ENCODE peak calls at places on chromosomes 1 and 21, in nine cellular contexts. G is HepG2; M is neural progenitor cell; H is A549; X is CD8-positive, alpha-beta T cell; F is effector memory CD4-positive, alpha-beta T cell; U is pancreas; P is cardiac muscle cell; T is body of pancreas. B is an unnamed sample.

GRCh38 chr1:21865943-21866628 is 54.0 kb downstream of the LDLRAD2 start:
- DNase-seq in G (peak; percentile 48), M (peak; percentile 28), H (no peak), X (no peak), F (no peak), U (no peak), P (no peak), T (no peak), B (no peak)

GRCh38 chr1:118984086-118984989 is 3.8 kb downstream of the TBX15 start:
- DNase-seq in G (no peak), M (peak; percentile 77), H (no peak), X (no peak), F (no peak), U (peak; percentile 26), P (peak; percentile 34), T (no peak), B (no peak)

GRCh38 chr1:54850082-54850730 is 36.8 kb downstream of the DHCR24 start:
- DNase-seq in G (no peak), M (no peak), H (no peak), X (no peak), F (no peak), U (no peak), P (no peak), T (no peak), B (no peak)

GRCh38 chr1:240946926-240947325 is 335.0 kb upstream of the GREM2 start:
- DNase-seq in G (peak; percentile 16), M (peak; percentile 56), H (peak; percentile 46), X (no peak), F (no peak), U (no peak), P (peak; percentile 30), T (no peak), B (no peak)

GRCh38 chr1:70286453-70286852 is 65.3 kb downstream of the SRSF11 start:
- DNase-seq in G (no peak), M (no peak), H (no peak), X (no peak), F (no peak), U (no peak), P (no peak), T (no peak), B (no peak)

GRCh38 chr1:161367684-161368398 is at the start of gene CFAP126:
- DNase-seq in G (peak; percentile 90), M (peak; percentile 15), H (peak; percentile 77), X (peak; percentile 20), F (peak; percentile 34), U (peak; percentile 80), P (peak; percentile 86), T (peak; percentile 80), B (peak; percentile 50)

GRCh38 chr1:91997607-91998195 is 32.1 kb upstream of the EPHX4 start:
- DNase-seq in G (peak; percentile 35), M (peak; percentile 54), H (peak; percentile 50), X (peak; percentile 17), F (no peak), U (peak; percentile 20), P (peak; percentile 75), T (peak; percentile 21), B (peak; percentile 8)

GRCh38 chr1:225777583-225778411 is at the start of gene SRP9:
- DNase-seq in G (peak; percentile 97), M (peak; percentile 100), H (peak; percentile 98), X (peak; percentile 99), F (peak; percentile 95), U (peak; percentile 99), P (peak; percentile 99), T (peak; percentile 99), B (peak; percentile 98)

GRCh38 chr1:115426271-115426771 is 88.3 kb upstream of the NGF start:
- DNase-seq in G (no peak), M (no peak), H (peak; percentile 52), X (no peak), F (no peak), U (peak; percentile 37), P (peak; percentile 88), T (peak; percentile 51), B (no peak)

GRCh38 chr1:172653015-172653709 is 5.7 kb upstream of the FASLG start:
- DNase-seq in G (no peak), M (no peak), H (peak; percentile 31), X (no peak), F (no peak), U (no peak), P (peak; percentile 53), T (no peak), B (no peak)

GRCh38 chr1:27356628-27357280 is 10.0 kb downstream of the MAP3K6 start:
- DNase-seq in G (no peak), M (peak; percentile 45), H (no peak), X (no peak), F (peak; percentile 58), U (peak; percentile 39), P (no peak), T (no peak), B (no peak)

GRCh38 chr1:54614024-54614423 is 9.3 kb downstream of the FAM151A start:
- DNase-seq in G (peak; percentile 29), M (no peak), H (no peak), X (no peak), F (no peak), U (no peak), P (no peak), T (no peak), B (no peak)

GRCh38 chr1:176931526-176931925 is 233.0 kb downstream of the ASTN1 start:
- DNase-seq in G (no peak), M (no peak), H (no peak), X (no peak), F (no peak), U (no peak), P (no peak), T (no peak), B (no peak)

GRCh38 chr1:99659755-99660210 is 13.9 kb downstream of the PALMD start:
- DNase-seq in G (no peak), M (no peak), H (peak; percentile 49), X (no peak), F (no peak), U (no peak), P (peak; percentile 27), T (no peak), B (no peak)

GRCh38 chr1:52632732-52633290 is at the start of gene SHISAL2A:
- DNase-seq in G (no peak), M (peak; percentile 79), H (no peak), X (peak; percentile 53), F (peak; percentile 46), U (peak; percentile 16), P (peak; percentile 39), T (peak; percentile 41), B (no peak)

GRCh38 chr1:204477036-204477740 is 17.4 kb downstream of the PIK3C2B start:
- DNase-seq in G (no peak), M (no peak), H (no peak), X (no peak), F (no peak), U (no peak), P (no peak), T (no peak), B (no peak)

DNA sequence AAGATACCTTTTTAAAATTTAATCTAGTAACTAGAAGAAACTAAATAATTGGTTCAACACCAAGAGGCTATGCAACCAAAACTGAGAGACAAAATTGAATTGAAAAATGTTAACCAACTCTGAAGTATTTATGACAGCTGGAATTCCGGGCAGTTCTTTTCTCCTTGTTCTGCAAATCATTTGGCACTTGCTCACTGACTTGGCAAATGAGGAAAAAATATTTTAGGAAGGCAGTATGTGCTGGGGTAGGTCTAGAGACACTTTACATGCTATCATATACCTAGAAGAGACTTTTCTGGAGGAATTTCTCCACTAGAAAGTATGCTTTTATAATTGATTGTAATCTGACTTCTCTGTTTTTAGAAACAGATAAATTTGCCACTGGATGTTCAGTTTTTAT is 22.1 kb upstream of the SH3D21 start:
- DNase-seq in G (no peak), M (no peak), H (no peak), X (no peak), F (no peak), U (no peak), P (peak; percentile 26), T (no peak), B (no peak)
- H3K27ac ChIP-seq in G (no peak overlapping the region), M (peak overlapping the region; percentile 13), H (no peak overlapping the region), X (no peak overlapping the region), F (no peak overlapping the region), U (no peak overlapping the region), P (peak overlapping the region; percentile 78), T (no peak overlapping the region), B (no peak overlapping the region)

DNA sequence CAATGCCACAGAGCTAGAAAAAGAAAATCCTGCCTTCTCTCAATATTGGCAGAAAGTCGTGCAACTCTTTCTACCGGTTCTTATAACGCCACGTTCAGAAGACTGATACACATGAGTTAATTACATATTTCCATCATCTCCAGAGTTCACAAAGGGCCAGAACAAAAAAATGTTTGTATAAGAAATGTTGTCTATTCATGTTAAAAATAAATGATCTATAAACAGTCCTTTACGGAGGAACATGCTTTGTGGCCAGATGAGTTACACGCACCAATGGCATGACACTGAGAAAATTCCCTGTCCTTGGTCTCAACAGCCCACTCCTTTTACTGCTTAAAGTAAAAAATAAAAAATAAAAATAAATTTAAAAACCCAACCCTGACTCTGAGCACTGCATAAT is 29.5 kb downstream of the C2CD2 start:
- DNase-seq in G (no peak), M (no peak), H (no peak), X (no peak), F (no peak), U (no peak), P (no peak), T (no peak), B (no peak)
- H3K27ac ChIP-seq in G (no peak overlapping the region), M (no peak overlapping the region), H (no peak overlapping the region), X (no peak overlapping the region), F (no peak overlapping the region), U (no peak overlapping the region), P (no peak overlapping the region), T (no peak overlapping the region), B (peak overlapping the region; percentile 19)

GRCh38 chr1:203443296-203443695 is 32.3 kb upstream of the PRELP start:
- DNase-seq in G (no peak), M (no peak), H (no peak), X (no peak), F (no peak), U (no peak), P (no peak), T (no peak), B (no peak)
- H3K27ac ChIP-seq in G (no peak overlapping the region), M (no peak overlapping the region), H (no peak overlapping the region), X (no peak overlapping the region), F (no peak overlapping the region), U (no peak overlapping the region), P (no peak overlapping the region), T (no peak overlapping the region), B (no peak overlapping the region)

GRCh38 chr21:32415999-32416398 is 3.5 kb downstream of the EVA1C start:
- DNase-seq in G (no peak), M (no peak), H (no peak), X (no peak), F (no peak), U (no peak), P (peak; percentile 37), T (no peak), B (no peak)

GRCh38 chr21:32412998-32413504 is 545 bp downstream of the EVA1C start:
- DNase-seq in G (no peak), M (no peak), H (no peak), X (no peak), F (peak; percentile 6), U (peak; percentile 44), P (peak; percentile 31), T (peak; percentile 35), B (peak; percentile 32)

GRCh38 chr21:32415451-32415850 is 2.9 kb downstream of the EVA1C start:
- DNase-seq in G (no peak), M (peak; percentile 53), H (no peak), X (no peak), F (no peak), U (no peak), P (no peak), T (no peak), B (no peak)

GRCh38 chr21:32413697-32414578 is 1.4 kb downstream of the EVA1C start:
- DNase-seq in G (no peak), M (no peak), H (no peak), X (no peak), F (no peak), U (peak; percentile 35), P (peak; percentile 78), T (no peak), B (no peak)

GRCh38 chr21:32414579-32415358 is 2.3 kb downstream of the EVA1C start:
- DNase-seq in G (no peak), M (peak; percentile 11), H (no peak), X (no peak), F (no peak), U (no peak), P (peak; percentile 55), T (no peak), B (no peak)
- H3K27ac ChIP-seq in G (no peak overlapping the region), M (no peak overlapping the region), H (peak overlapping the region; percentile 98), X (no peak overlapping the region), F (no peak overlapping the region), U (no peak overlapping the region), P (no peak overlapping the region), T (no peak overlapping the region), B (peak overlapping the region; percentile 12)

B was measured in caudate nucleus.